ENCODE peak calls at places on chromosome 6, in four cellular contexts. D, N, J and Y are unnamed samples.

GRCh38 chr6:45278367-45278766 is 49.8 kb upstream of the RUNX2 start:
- DNase-seq in J (no peak), N (no peak), D (no peak), Y (no peak)

GRCh38 chr6:119132211-119133004 is 53.9 kb upstream of the FAM184A start:
- DNase-seq in N (no peak), D (no peak), J (no peak), Y (no peak)

GRCh38 chr6:31462026-31462963 is 35.6 kb upstream of the MICB start:
- DNase-seq in N (no peak), D (no peak), J (no peak), Y (peak; percentile 23)

GRCh38 chr6:157514659-157515496 is 133.9 kb downstream of the ZDHHC14 start:
- DNase-seq in D (no peak), N (peak; percentile 26), J (peak; percentile 58), Y (peak; percentile 84)

GRCh38 chr6:7107578-7108195 is at the start of gene RREB1:
- DNase-seq in N (no peak), J (no peak), D (peak; percentile 67), Y (peak; percentile 31)

GRCh38 chr6:157271911-157272310 is 51.4 kb downstream of the TMEM242 start:
- DNase-seq in D (peak; percentile 8), J (no peak), N (no peak), Y (no peak)

GRCh38 chr6:132153221-132153896 is 202.2 kb upstream of the CCN2 start:
- DNase-seq in D (no peak), N (peak; percentile 98), J (peak; percentile 95), Y (no peak)

GRCh38 chr6:25637211-25637610 is 14.8 kb upstream of the SCGN start:
- DNase-seq in N (no peak), J (no peak), D (no peak), Y (no peak)

GRCh38 chr6:168956141-168956838 is 297.4 kb downstream of the THBS2 start:
- DNase-seq in J (no peak), D (no peak), N (no peak), Y (no peak)

GRCh38 chr6:14450133-14451040 is 332.8 kb downstream of the CD83 start:
- DNase-seq in D (no peak), J (no peak), N (no peak), Y (no peak)

GRCh38 chr6:95091823-95092436 is 485.4 kb upstream of the MANEA start:
- DNase-seq in J (peak; percentile 7), D (no peak), N (peak; percentile 4), Y (peak; percentile 52)

GRCh38 chr6:149239573-149240209 is 77.8 kb upstream of the TAB2 start:
- DNase-seq in N (no peak), J (no peak), D (no peak), Y (no peak)

GRCh38 chr6:25423358-25423757 is 144.2 kb downstream of the CARMIL1 start:
- DNase-seq in D (no peak), N (no peak), J (no peak), Y (no peak)

GRCh38 chr6:143402721-143403336 is 47.7 kb downstream of the ADAT2 start:
- DNase-seq in N (no peak), J (no peak), D (no peak), Y (no peak)

GRCh38 chr6:133503330-133503729 is 262.2 kb downstream of the EYA4 start:
- DNase-seq in D (no peak), J (no peak), N (no peak), Y (no peak)

GRCh38 chr6:90021701-90022100 is 127.4 kb downstream of the GJA10 start:
- DNase-seq in J (no peak), N (no peak), D (no peak), Y (no peak)

GRCh38 chr6:119791746-119792145 is 442.2 kb upstream of the MAN1A1 start:
- DNase-seq in D (no peak), N (no peak), J (no peak), Y (peak; percentile 72)

GRCh38 chr6:132964868-132965382 is 150.6 kb downstream of the RPS12 start:
- DNase-seq in J (no peak), D (no peak), N (no peak), Y (peak; percentile 10)

GRCh38 chr6:127518710-127519468 is at the start of gene MTCL3:
- DNase-seq in N (no peak), D (peak; percentile 26), J (no peak), Y (peak; percentile 45)

GRCh38 chr6:26022166-26022510 is 59.5 kb downstream of the TRIM38 start:
- DNase-seq in D (no peak), N (peak; percentile 59), J (peak; percentile 66), Y (peak; percentile 80)

GRCh38 chr6:124131259-124131658 is 327.6 kb downstream of the NKAIN2 start:
- DNase-seq in D (no peak), N (no peak), J (no peak), Y (peak; percentile 74)

GRCh38 chr6:124009372-124009765 is 205.7 kb downstream of the NKAIN2 start:
- DNase-seq in D (no peak), J (no peak), N (no peak), Y (no peak)

GRCh38 chr6:148925701-148926100 is 178.9 kb downstream of the UST start:
- DNase-seq in J (no peak), N (no peak), D (no peak), Y (no peak)

GRCh38 chr6:170290306-170291128 is at the start of gene DLL1:
- DNase-seq in D (peak; percentile 58), N (no peak), J (no peak), Y (peak; percentile 24)

GRCh38 chr6:52640170-52640569 is 30.7 kb upstream of the TMEM14A start:
- DNase-seq in D (no peak), N (no peak), J (no peak), Y (peak; percentile 24)

GRCh38 chr6:122222761-122223160 is 176.7 kb upstream of the HSF2 start:
- DNase-seq in D (no peak), N (no peak), J (no peak), Y (no peak)

GRCh38 chr6:54248994-54249393 is 59.2 kb upstream of the TINAG start:
- DNase-seq in D (no peak), N (no peak), J (no peak), Y (no peak)

GRCh38 chr6:11824986-11825385 is 46.4 kb upstream of the ADTRP start:
- DNase-seq in N (no peak), D (no peak), J (no peak), Y (no peak)

GRCh38 chr6:99522531-99522930 is 7.3 kb upstream of the USP45 start:
- DNase-seq in J (peak; percentile 17), D (no peak), N (peak; percentile 2), Y (peak; percentile 70)

GRCh38 chr6:169953686-169954085 is 202.3 kb downstream of the ERMARD start:
- DNase-seq in N (no peak), J (no peak), D (no peak), Y (no peak)